ENCODE peak calls at places on chromosomes 7 and 10, in five cellular contexts. One of them, this sample, is unnamed.

GRCh38 chr10:11302181-11302580 is 284.5 kb downstream of the CELF2 start:
- DNase-seq in left ventricle myocardium inferior: no peak
- DNase-seq in GM23338: no peak
- DNase-seq in PC-9: no peak
- DNase-seq in brain microvascular endothelial cell: no peak
- DNase-seq in this sample: no peak

GRCh38 chr7:100583132-100584045 is 2.5 kb downstream of the LRCH4 start:
- DNase-seq in GM23338: peak
- DNase-seq in PC-9: no peak
- DNase-seq in brain microvascular endothelial cell: peak
- DNase-seq in left ventricle myocardium inferior: peak
- DNase-seq in this sample: peak

GRCh38 chr10:17617031-17617911 is at the start of gene HACD1:
- DNase-seq in brain microvascular endothelial cell: peak
- DNase-seq in left ventricle myocardium inferior: peak
- DNase-seq in PC-9: peak
- DNase-seq in GM23338: peak
- DNase-seq in this sample: peak

GRCh38 chr10:5590816-5591215 is 66.1 kb downstream of the CALML3 start:
- DNase-seq in left ventricle myocardium inferior: no peak
- DNase-seq in GM23338: no peak
- DNase-seq in brain microvascular endothelial cell: no peak
- DNase-seq in PC-9: no peak
- DNase-seq in this sample: no peak

GRCh38 chr7:12322287-12322902 is 81.3 kb downstream of the VWDE start:
- DNase-seq in PC-9: no peak
- DNase-seq in brain microvascular endothelial cell: peak
- DNase-seq in GM23338: peak
- DNase-seq in left ventricle myocardium inferior: no peak
- DNase-seq in this sample: no peak

GRCh38 chr10:8112230-8112915 is 57.9 kb downstream of the GATA3 start:
- DNase-seq in GM23338: no peak
- DNase-seq in brain microvascular endothelial cell: no peak
- DNase-seq in PC-9: no peak
- DNase-seq in left ventricle myocardium inferior: no peak
- DNase-seq in this sample: no peak

GRCh38 chr7:123273185-123273584 is 73.4 kb upstream of the SLC13A1 start:
- DNase-seq in brain microvascular endothelial cell: no peak
- DNase-seq in PC-9: no peak
- DNase-seq in GM23338: no peak
- DNase-seq in left ventricle myocardium inferior: no peak
- DNase-seq in this sample: no peak

GRCh38 chr7:55507743-55508142 is 64.6 kb downstream of the VOPP1 start:
- DNase-seq in brain microvascular endothelial cell: no peak
- DNase-seq in GM23338: no peak
- DNase-seq in PC-9: no peak
- DNase-seq in left ventricle myocardium inferior: no peak
- DNase-seq in this sample: no peak

GRCh38 chr7:114087674-114088539 is 169.1 kb upstream of the PPP1R3A start:
- DNase-seq in PC-9: no peak
- DNase-seq in brain microvascular endothelial cell: no peak
- DNase-seq in left ventricle myocardium inferior: no peak
- DNase-seq in GM23338: peak
- DNase-seq in this sample: no peak

GRCh38 chr10:102775973-102776669 is 32.4 kb downstream of the WBP1L start:
- DNase-seq in GM23338: peak
- DNase-seq in brain microvascular endothelial cell: peak
- DNase-seq in left ventricle myocardium inferior: peak
- DNase-seq in PC-9: no peak
- DNase-seq in this sample: peak

GRCh38 chr7:98869374-98870070 is at the start of gene TMEM130:
- DNase-seq in PC-9: no peak
- DNase-seq in brain microvascular endothelial cell: no peak
- DNase-seq in left ventricle myocardium inferior: no peak
- DNase-seq in GM23338: peak
- DNase-seq in this sample: no peak

GRCh38 chr10:11472158-11472753 is 139.2 kb downstream of the USP6NL start:
- DNase-seq in GM23338: peak
- DNase-seq in PC-9: no peak
- DNase-seq in left ventricle myocardium inferior: peak
- DNase-seq in brain microvascular endothelial cell: peak
- DNase-seq in this sample: no peak

GRCh38 chr7:105594034-105594433 is 12.7 kb upstream of the EFCAB10 start:
- DNase-seq in brain microvascular endothelial cell: no peak
- DNase-seq in PC-9: no peak
- DNase-seq in left ventricle myocardium inferior: no peak
- DNase-seq in GM23338: peak
- DNase-seq in this sample: no peak

GRCh38 chr7:140501941-140502340 is 22.6 kb upstream of the MKRN1 start:
- DNase-seq in left ventricle myocardium inferior: no peak
- DNase-seq in PC-9: no peak
- DNase-seq in brain microvascular endothelial cell: no peak
- DNase-seq in GM23338: no peak
- DNase-seq in this sample: no peak

GRCh38 chr10:91700788-91701444 is 68.0 kb upstream of the PPP1R3C start:
- DNase-seq in PC-9: no peak
- DNase-seq in left ventricle myocardium inferior: no peak
- DNase-seq in GM23338: no peak
- DNase-seq in brain microvascular endothelial cell: peak
- DNase-seq in this sample: no peak

GRCh38 chr7:57203161-57203791 is 71.0 kb upstream of the ZNF479 start:
- DNase-seq in brain microvascular endothelial cell: no peak
- DNase-seq in left ventricle myocardium inferior: no peak
- DNase-seq in PC-9: no peak
- DNase-seq in GM23338: no peak
- DNase-seq in this sample: no peak

GRCh38 chr7:66283003-66283920 is 78.1 kb downstream of the TPST1 start:
- DNase-seq in GM23338: no peak
- DNase-seq in brain microvascular endothelial cell: peak
- DNase-seq in PC-9: peak
- DNase-seq in left ventricle myocardium inferior: no peak
- DNase-seq in this sample: no peak

GRCh38 chr7:2100278-2101205 is 132.2 kb downstream of the MAD1L1 start:
- DNase-seq in brain microvascular endothelial cell: no peak
- DNase-seq in PC-9: no peak
- DNase-seq in left ventricle myocardium inferior: no peak
- DNase-seq in GM23338: no peak
- DNase-seq in this sample: no peak
- TF ChIP-seq CTCF in brain microvascular endothelial cell: no peak
- TF ChIP-seq CTCF in PC-9: no peak
- TF ChIP-seq CTCF in left ventricle myocardium inferior: peak
- TF ChIP-seq CTCF in GM23338: peak
- TF ChIP-seq CTCF in this sample: no peak

DNA sequence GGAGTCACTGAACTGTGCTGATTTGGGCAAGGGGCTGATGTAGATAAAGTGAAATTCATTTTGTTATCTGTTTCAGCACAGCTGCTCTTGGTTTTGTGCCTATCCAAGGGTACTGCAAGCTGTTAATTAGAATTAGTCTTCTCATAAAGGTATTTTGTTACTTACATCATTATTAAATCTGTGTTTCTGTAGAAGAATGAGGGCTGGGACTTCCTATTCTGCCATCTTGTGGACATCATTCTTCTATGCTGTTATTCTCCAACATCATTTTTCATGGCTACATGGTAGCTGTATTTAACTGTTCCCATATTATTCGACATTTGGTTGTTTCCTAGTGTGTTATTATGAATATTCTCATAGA is 76.2 kb upstream of the CCDC71L start:
- DNase-seq in GM23338: peak
- DNase-seq in PC-9: no peak
- DNase-seq in brain microvascular endothelial cell: peak
- DNase-seq in left ventricle myocardium inferior: no peak
- DNase-seq in this sample: no peak
- TF ChIP-seq CTCF in GM23338: peak
- TF ChIP-seq CTCF in PC-9: peak
- TF ChIP-seq CTCF in brain microvascular endothelial cell: peak
- TF ChIP-seq CTCF in left ventricle myocardium inferior: peak
- TF ChIP-seq CTCF in this sample: no peak

GRCh38 chr7:6258440-6259182 is 13.8 kb downstream of the CYTH3 start:
- DNase-seq in PC-9: no peak
- DNase-seq in GM23338: no peak
- DNase-seq in brain microvascular endothelial cell: peak
- DNase-seq in left ventricle myocardium inferior: no peak
- DNase-seq in this sample: no peak
- TF ChIP-seq CTCF in PC-9: no peak
- TF ChIP-seq CTCF in GM23338: no peak
- TF ChIP-seq CTCF in brain microvascular endothelial cell: no peak
- TF ChIP-seq CTCF in left ventricle myocardium inferior: no peak
- TF ChIP-seq CTCF in this sample: no peak

GRCh38 chr10:32377458-32378370 is 30.8 kb upstream of the EPC1 start:
- DNase-seq in left ventricle myocardium inferior: no peak
- DNase-seq in GM23338: no peak
- DNase-seq in brain microvascular endothelial cell: peak
- DNase-seq in PC-9: peak
- DNase-seq in this sample: no peak
- TF ChIP-seq CTCF in left ventricle myocardium inferior: peak
- TF ChIP-seq CTCF in GM23338: peak
- TF ChIP-seq CTCF in brain microvascular endothelial cell: peak
- TF ChIP-seq CTCF in PC-9: peak
- TF ChIP-seq CTCF in this sample: peak

DNA sequence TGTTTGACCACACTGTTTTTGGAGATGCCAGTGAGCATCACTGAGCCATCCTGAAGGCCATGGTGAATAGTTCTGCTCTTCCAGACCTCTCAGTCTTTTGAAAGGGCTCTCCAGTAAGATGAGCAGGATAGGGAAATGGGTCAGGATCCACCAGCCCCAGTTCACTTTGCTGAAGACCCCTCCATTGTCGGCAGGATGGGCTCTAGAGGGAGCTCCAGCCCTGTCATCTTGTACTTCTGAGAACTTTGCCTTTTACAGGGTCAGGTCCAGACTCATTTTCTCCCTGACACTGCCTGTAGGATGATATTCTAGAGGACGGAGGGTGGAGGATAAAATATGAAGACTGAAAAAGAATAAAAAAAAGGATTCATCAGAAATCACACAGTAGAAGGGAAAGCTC is 13.1 kb downstream of the LHFPL3 start:
- DNase-seq in brain microvascular endothelial cell: no peak
- DNase-seq in left ventricle myocardium inferior: no peak
- DNase-seq in GM23338: peak
- DNase-seq in PC-9: no peak
- DNase-seq in this sample: no peak
- TF ChIP-seq CTCF in brain microvascular endothelial cell: peak
- TF ChIP-seq CTCF in left ventricle myocardium inferior: no peak
- TF ChIP-seq CTCF in GM23338: peak
- TF ChIP-seq CTCF in PC-9: no peak
- TF ChIP-seq CTCF in this sample: no peak

This sample was measured in CD14-positive monocyte.